ENCODE peak calls at places on chromosome 17, in eight cellular contexts. S is AG08395; R is ELF-1; T is non-pigmented ciliary epithelial cell; J is SW 1271; G is prostate gland; I is CD4-positive, alpha-beta T cell; V is anterior cingulate cortex. U is an unnamed sample.
A peak's percentile ranks its signal among the peaks of the same experiment; 100 is the strongest.

GRCh38 chr17:38912221-38912813 is 13.1 kb upstream of the LASP1NB start:
- DNase-seq in T (no peak), G (no peak), I (no peak), S (no peak), R (no peak), V (no peak), J (no peak), U (peak; percentile 64)

GRCh38 chr17:74972107-74972972 is at the start of gene HID1:
- DNase-seq in I (peak; percentile 75), S (no peak), T (no peak), R (peak; percentile 65), J (no peak), G (peak; percentile 70), V (peak; percentile 86), U (no peak)

GRCh38 chr17:40567377-40567776 is 2.1 kb upstream of the CCR7 start:
- DNase-seq in T (no peak), J (no peak), G (no peak), R (no peak), I (no peak), S (no peak), V (no peak), U (no peak)

GRCh38 chr17:73343168-73343634 is 31.4 kb upstream of the CDC42EP4 start:
- DNase-seq in S (peak; percentile 81), I (no peak), V (peak; percentile 79), T (no peak), G (no peak), J (no peak), R (peak; percentile 86), U (peak; percentile 16)

GRCh38 chr17:9905902-9906301 is 831 bp upstream of the RCVRN start:
- DNase-seq in V (no peak), R (peak; percentile 56), G (no peak), I (no peak), J (no peak), T (no peak), S (peak; percentile 64), U (peak; percentile 52)

GRCh38 chr17:80043963-80044362 is 7.5 kb downstream of the CCDC40 start:
- DNase-seq in J (no peak), T (no peak), I (no peak), V (no peak), S (no peak), R (no peak), G (no peak), U (no peak)

GRCh38 chr17:39239640-39240314 is 14.0 kb upstream of the STAC2 start:
- DNase-seq in G (no peak), V (no peak), I (peak; percentile 67), T (no peak), R (peak; percentile 88), J (peak; percentile 12), S (no peak), U (no peak)

GRCh38 chr17:17796787-17797061 is 40.1 kb downstream of the SREBF1 start:
- DNase-seq in T (no peak), R (no peak), J (no peak), V (no peak), I (no peak), S (no peak), G (no peak), U (no peak)

GRCh38 chr17:180380-181212 is 854 bp downstream of the DOC2B start:
- DNase-seq in S (no peak), J (no peak), I (no peak), V (no peak), G (no peak), T (no peak), R (peak; percentile 23), U (no peak)

GRCh38 chr17:69501591-69502468 is 87.3 kb downstream of the MAP2K6 start:
- DNase-seq in T (peak; percentile 38), R (peak; percentile 47), V (peak; percentile 26), I (no peak), S (peak; percentile 47), J (no peak), G (peak; percentile 34), U (peak; percentile 79)

GRCh38 chr17:43367588-43368242 is 31.1 kb upstream of the ARL4D start:
- DNase-seq in S (peak; percentile 61), J (peak; percentile 92), I (no peak), T (no peak), R (peak; percentile 92), V (no peak), G (no peak), U (peak; percentile 71)

GRCh38 chr17:40864661-40865380 is 2.2 kb downstream of the KRT12 start:
- DNase-seq in V (no peak), J (no peak), G (no peak), R (no peak), T (no peak), I (no peak), S (no peak), U (no peak)

GRCh38 chr17:44214230-44214494 is 5.3 kb downstream of the UBTF start:
- DNase-seq in S (no peak), G (no peak), I (no peak), R (no peak), V (no peak), J (no peak), T (no peak), U (no peak)

GRCh38 chr17:8609910-8610309 is 20.6 kb downstream of the MYH10 start:
- DNase-seq in S (no peak), T (no peak), R (no peak), I (no peak), G (no peak), V (no peak), J (no peak), U (no peak)

GRCh38 chr17:1829189-1829578 is 518 bp downstream of the SMYD4 start:
- DNase-seq in V (no peak), R (no peak), G (no peak), S (peak; percentile 13), T (no peak), I (no peak), J (peak; percentile 33), U (peak; percentile 4)

GRCh38 chr17:28474035-28474640 is 694 bp downstream of the SLC13A2 start:
- DNase-seq in T (no peak), V (no peak), J (no peak), G (no peak), I (no peak), R (no peak), S (no peak), U (no peak)

GRCh38 chr17:80248894-80249710 is 11.6 kb upstream of the RNF213 start:
- DNase-seq in G (no peak), S (no peak), V (no peak), R (no peak), J (no peak), T (no peak), I (no peak), U (no peak)